ENCODE peak calls at places on chromosomes 16 and 17, in nine cellular contexts. B, V, Y, U, I, D, S, L and F are unnamed samples.

GRCh38 chr17:43367588-43368242 is 31.1 kb upstream of the ARL4D start:
- DNase-seq in S (peak), L (no peak), V (no peak), B (peak), U (no peak), D (no peak), Y (no peak), I (peak), F (no peak)

GRCh38 chr17:76878568-76878967 is 10.4 kb downstream of the MGAT5B start:
- DNase-seq in U (no peak), L (no peak), Y (no peak), S (no peak), V (no peak), D (no peak), B (no peak), I (no peak), F (no peak)

GRCh38 chr17:39677581-39678339 is 9.5 kb downstream of the PNMT start:
- DNase-seq in L (peak), Y (no peak), D (no peak), V (no peak), I (no peak), B (no peak), S (no peak), U (no peak), F (peak)

GRCh38 chr17:37083461-37083860 is 134.7 kb downstream of the AATF start:
- DNase-seq in L (no peak), U (no peak), D (no peak), S (no peak), B (peak), V (no peak), Y (no peak), I (no peak), F (no peak)

GRCh38 chr16:83338941-83339340 is 468.8 kb upstream of the HSBP1 start:
- DNase-seq in S (no peak), B (no peak), U (no peak), I (no peak), Y (no peak), L (no peak), D (no peak), V (no peak), F (no peak)

GRCh38 chr16:27334874-27335273 is 21.1 kb downstream of the IL4R start:
- DNase-seq in I (no peak), S (no peak), Y (no peak), B (no peak), L (no peak), V (no peak), U (no peak), D (no peak), F (no peak)

GRCh38 chr17:63706346-63707102 is 6.6 kb upstream of the LIMD2 start:
- DNase-seq in U (no peak), L (no peak), V (no peak), I (no peak), D (no peak), S (no peak), Y (no peak), B (no peak), F (no peak)

GRCh38 chr16:83113317-83113716 is 486.5 kb downstream of the CDH13 start:
- DNase-seq in D (no peak), V (no peak), L (no peak), U (no peak), I (peak), S (no peak), Y (no peak), B (peak), F (no peak)

GRCh38 chr17:76537288-76537577 is 276 bp downstream of the CYGB start:
- DNase-seq in Y (no peak), L (no peak), V (peak), U (no peak), D (no peak), I (peak), B (no peak), S (no peak), F (peak)

GRCh38 chr16:9469512-9469911 is 378.1 kb downstream of the HAPSTR1 start:
- DNase-seq in S (no peak), L (no peak), D (no peak), V (no peak), I (no peak), B (no peak), Y (no peak), U (no peak), F (no peak)

GRCh38 chr17:39972271-39972670 is 8.3 kb upstream of the PSMD3 start:
- DNase-seq in L (no peak), V (no peak), D (no peak), S (no peak), Y (no peak), I (no peak), B (no peak), U (no peak), F (no peak)

GRCh38 chr16:83669456-83669855 is 138.3 kb upstream of the HSBP1 start:
- DNase-seq in L (no peak), D (no peak), U (no peak), V (no peak), S (no peak), I (no peak), Y (no peak), B (no peak), F (no peak)

GRCh38 chr16:73846292-73846849 is 450.2 kb upstream of the PSMD7 start:
- DNase-seq in V (no peak), S (no peak), Y (no peak), U (no peak), D (no peak), B (peak), L (no peak), I (peak), F (no peak)

GRCh38 chr16:85172465-85173071 is 60.3 kb upstream of the CIBAR2 start:
- DNase-seq in B (peak), I (peak), V (no peak), D (no peak), Y (no peak), L (no peak), S (peak), U (peak), F (no peak)

GRCh38 chr16:4034963-4035362 is 81.3 kb downstream of the ADCY9 start:
- DNase-seq in Y (no peak), B (no peak), D (no peak), V (no peak), L (no peak), S (no peak), I (no peak), U (no peak), F (no peak)
- TF ChIP-seq POLR2AphosphoS5 in Y (no peak), B (no peak), D (no peak), V (no peak), L (no peak), S (no peak), I (no peak), U (no peak), F (no peak)

GRCh38 chr16:48008011-48008410 is 147.8 kb downstream of the ABCC12 start:
- DNase-seq in Y (no peak), U (no peak), I (no peak), S (no peak), B (no peak), V (no peak), D (no peak), L (no peak), F (no peak)
- TF ChIP-seq POLR2AphosphoS5 in Y (no peak), U (no peak), I (no peak), S (no peak), B (no peak), V (no peak), D (no peak), L (no peak), F (no peak)

DNA sequence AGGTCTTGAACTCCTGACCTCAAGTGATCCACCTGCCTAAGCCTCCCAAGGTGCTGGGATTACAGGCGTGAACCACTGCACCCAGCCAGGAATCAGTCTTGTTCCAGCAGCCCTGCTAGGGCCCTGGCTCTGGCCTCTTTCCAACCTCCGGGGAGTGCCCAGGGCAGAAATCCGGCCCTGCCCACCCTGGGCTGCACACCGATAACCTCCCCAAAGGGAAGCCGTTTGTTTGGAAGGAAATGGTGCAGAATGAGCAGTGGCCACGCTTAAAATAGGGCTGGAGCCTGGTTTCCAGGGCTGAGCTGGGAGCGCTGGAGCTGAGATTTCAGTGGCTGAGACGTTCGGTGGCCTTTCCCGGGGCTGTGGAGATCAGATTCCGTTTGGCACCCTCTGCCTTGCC is 17.8 kb upstream of the EMP2 start:
- DNase-seq in B (no peak), Y (no peak), V (peak), S (no peak), L (no peak), I (no peak), D (peak), U (no peak), F (peak)
- TF ChIP-seq POLR2AphosphoS5 in B (no peak), Y (no peak), V (no peak), S (no peak), L (no peak), I (no peak), D (peak), U (no peak), F (peak)

GRCh38 chr16:22214402-22214801 is 8.3 kb downstream of the EEF2K start:
- DNase-seq in U (no peak), D (no peak), Y (no peak), B (no peak), L (no peak), S (no peak), V (no peak), I (no peak), F (no peak)
- TF ChIP-seq POLR2AphosphoS5 in U (no peak), D (no peak), Y (no peak), B (no peak), L (no peak), S (no peak), V (no peak), I (no peak), F (no peak)

GRCh38 chr16:28876973-28877641 is 1.2 kb upstream of the ATP2A1 start:
- DNase-seq in S (no peak), L (no peak), U (peak), D (no peak), V (no peak), B (no peak), I (no peak), Y (no peak), F (peak)
- TF ChIP-seq POLR2AphosphoS5 in S (no peak), L (no peak), U (no peak), D (no peak), V (no peak), B (no peak), I (no peak), Y (no peak), F (no peak)

GRCh38 chr17:45108595-45109521 is 23.5 kb downstream of the PLCD3 start:
- DNase-seq in D (peak), B (no peak), S (no peak), U (no peak), Y (no peak), V (peak), I (no peak), L (no peak), F (no peak)

GRCh38 chr17:45111838-45112237 is 20.5 kb downstream of the PLCD3 start:
- DNase-seq in U (no peak), D (no peak), B (no peak), V (no peak), I (no peak), L (no peak), Y (no peak), S (no peak), F (no peak)

GRCh38 chr17:45113424-45113754 is 18.9 kb downstream of the PLCD3 start:
- DNase-seq in D (no peak), S (no peak), I (no peak), L (no peak), Y (no peak), U (no peak), V (no peak), B (no peak), F (no peak)

GRCh38 chr17:45112559-45113423 is 19.5 kb downstream of the PLCD3 start:
- DNase-seq in B (no peak), V (no peak), I (no peak), L (no peak), U (no peak), S (no peak), D (no peak), Y (no peak), F (no peak)

GRCh38 chr17:45110676-45111611 is 21.4 kb downstream of the PLCD3 start:
- DNase-seq in U (no peak), L (peak), V (no peak), I (peak), Y (no peak), S (no peak), D (no peak), B (no peak), F (no peak)
- TF ChIP-seq POLR2AphosphoS5 in U (no peak), L (no peak), V (no peak), I (no peak), Y (no peak), S (no peak), D (no peak), B (no peak), F (peak)

GRCh38 chr16:20317117-20317516 is 10.2 kb downstream of the GP2 start:
- DNase-seq in Y (no peak), D (no peak), S (no peak), L (no peak), B (no peak), U (no peak), V (no peak), I (no peak), F (no peak)
- TF ChIP-seq POLR2AphosphoS5 in Y (no peak), D (no peak), S (no peak), L (no peak), B (no peak), U (no peak), V (no peak), I (no peak), F (no peak)

GRCh38 chr16:86411878-86412277 is 98.4 kb upstream of the FOXF1 start:
- DNase-seq in Y (no peak), L (no peak), V (no peak), U (no peak), I (no peak), S (no peak), B (no peak), D (no peak), F (no peak)
- TF ChIP-seq POLR2AphosphoS5 in Y (no peak), L (peak), V (peak), U (no peak), I (no peak), S (no peak), B (no peak), D (peak), F (no peak)

GRCh38 chr17:7885357-7886226 is 3.0 kb upstream of the CHD3 start:
- DNase-seq in S (no peak), Y (no peak), D (peak), L (peak), I (peak), B (peak), V (peak), U (peak), F (peak)
- TF ChIP-seq POLR2AphosphoS5 in S (no peak), Y (no peak), D (no peak), L (peak), I (peak), B (no peak), V (no peak), U (peak), F (peak)

DNA sequence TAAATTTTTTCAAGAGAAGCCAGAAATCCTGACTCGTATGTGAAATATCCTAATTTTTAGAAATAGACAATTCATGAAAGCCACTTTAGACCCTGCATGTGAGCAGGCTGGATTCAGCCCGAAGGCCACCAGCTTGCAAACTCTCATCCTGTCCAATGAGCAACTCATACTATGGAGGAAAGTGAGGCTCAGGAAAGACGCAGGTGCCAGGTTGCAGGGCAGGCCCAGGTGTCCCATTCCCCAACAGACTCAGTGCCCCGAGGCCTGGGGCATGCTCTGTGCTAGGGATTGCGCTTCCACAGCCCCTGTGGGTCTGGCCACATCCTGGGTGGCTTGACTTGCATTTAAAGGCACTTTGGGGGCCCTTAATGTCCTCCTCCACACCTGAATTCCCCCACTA is 16.7 kb upstream of the RASD1 start:
- DNase-seq in D (no peak), U (no peak), Y (no peak), B (no peak), L (no peak), S (no peak), I (no peak), V (no peak), F (no peak)
- TF ChIP-seq POLR2AphosphoS5 in D (no peak), U (no peak), Y (no peak), B (no peak), L (no peak), S (no peak), I (no peak), V (no peak), F (no peak)